ENCODE peak calls at places on chromosomes 12 and 14, in ten cellular contexts. H is NCI-H1092; W is NCI-H1417 treated with DMSO at 0.1 percent for 48 hours; J is stimulated activated CD4-positive, alpha-beta T cell treated with anti-CD3 and anti-CD28 coated beads, TNF-alpha, amount 100 ng/mL, for 24 hours; L is EL; I is effector CD8-positive, alpha-beta T cell; B is foreskin melanocyte; V is NB4; C is Peyer's patch; P is CD8-positive, alpha-beta T cell. U is an unnamed sample.

GRCh38 chr12:46209165-46209564 is 59.7 kb downstream of the SLC38A1 start:
- DNase-seq in P (no peak), W (no peak), B (peak), H (no peak), I (no peak), J (no peak), L (peak), V (no peak), C (no peak), U (no peak)

GRCh38 chr12:49187184-49187583 is 1.7 kb downstream of the TUBA1A start:
- DNase-seq in B (peak), J (no peak), I (no peak), L (peak), P (no peak), W (peak), C (no peak), V (no peak), H (no peak), U (no peak)

GRCh38 chr12:2284321-2284813 is 231.6 kb downstream of the CACNA1C start:
- DNase-seq in P (no peak), C (peak), J (no peak), W (no peak), V (peak), B (peak), I (no peak), L (peak), H (no peak), U (no peak)

GRCh38 chr14:67999693-68000384 is 180.3 kb downstream of the RAD51B start:
- DNase-seq in L (peak), W (no peak), J (no peak), C (no peak), V (no peak), I (no peak), P (no peak), H (no peak), B (peak), U (no peak)

GRCh38 chr12:51393676-51394545 is 2.7 kb upstream of the GALNT6 start:
- DNase-seq in V (peak), L (peak), I (no peak), J (no peak), B (no peak), H (no peak), C (peak), W (no peak), P (no peak), U (no peak)

GRCh38 chr14:25150401-25150800 is 100.5 kb upstream of the STXBP6 start:
- DNase-seq in P (no peak), C (no peak), L (peak), V (no peak), H (no peak), W (no peak), B (peak), J (no peak), I (no peak), U (no peak)

GRCh38 chr12:7439579-7440505 is 4.1 kb downstream of the CD163L1 start:
- DNase-seq in C (peak), I (no peak), B (no peak), P (no peak), J (no peak), H (no peak), V (peak), L (peak), W (no peak), U (no peak)

GRCh38 chr14:52299692-52300278 is 14.3 kb upstream of the PTGER2 start:
- DNase-seq in L (peak), P (no peak), I (no peak), J (no peak), C (no peak), H (peak), W (no peak), V (peak), B (peak), U (peak)

GRCh38 chr12:122406701-122407154 is 15.7 kb downstream of the CLIP1 start:
- DNase-seq in J (no peak), P (no peak), W (no peak), H (no peak), B (no peak), V (no peak), L (peak), C (no peak), I (no peak), U (no peak)

GRCh38 chr12:129081755-129082250 is 228.5 kb downstream of the GLT1D1 start:
- DNase-seq in L (no peak), V (no peak), C (no peak), J (no peak), H (no peak), B (no peak), W (no peak), P (no peak), I (no peak), U (no peak)

GRCh38 chr12:27207626-27208413 is 36.3 kb upstream of the STK38L start:
- DNase-seq in W (no peak), H (no peak), V (no peak), J (no peak), I (no peak), P (no peak), C (no peak), L (no peak), B (no peak), U (no peak)

GRCh38 chr12:51721281-51721940 is 127.1 kb downstream of the FIGNL2 start:
- DNase-seq in V (peak), B (peak), C (peak), P (peak), H (no peak), J (peak), W (no peak), I (peak), L (no peak), U (no peak)

GRCh38 chr12:70724444-70724843 is 87.2 kb upstream of the PTPRB start:
- DNase-seq in C (no peak), H (no peak), P (no peak), B (no peak), V (peak), L (peak), J (no peak), W (no peak), I (no peak), U (peak)

GRCh38 chr14:89564291-89564957 is 147.4 kb upstream of the FOXN3 start:
- DNase-seq in B (no peak), I (no peak), J (no peak), L (no peak), V (no peak), W (no peak), C (no peak), H (no peak), P (no peak), U (no peak)

GRCh38 chr12:7001921-7002591 is 16.2 kb downstream of the LPCAT3 start:
- DNase-seq in C (no peak), L (no peak), H (no peak), W (no peak), V (no peak), P (no peak), I (no peak), B (no peak), J (no peak), U (no peak)

GRCh38 chr12:104863549-104863948 is 94.5 kb downstream of the SLC41A2 start:
- DNase-seq in J (no peak), P (no peak), V (no peak), I (no peak), C (no peak), W (no peak), H (no peak), L (peak), B (no peak), U (no peak)

GRCh38 chr12:58920102-58920955 is at the start of gene LRIG3:
- DNase-seq in B (peak), L (peak), I (no peak), W (peak), H (peak), P (no peak), V (no peak), J (no peak), C (peak), U (no peak)

GRCh38 chr12:120669055-120669828 is 17.7 kb upstream of the MLEC start:
- DNase-seq in I (no peak), W (no peak), P (no peak), C (peak), B (no peak), J (no peak), H (no peak), V (no peak), L (peak), U (peak)

GRCh38 chr14:103512701-103513611 is 9.7 kb downstream of the CKB start:
- DNase-seq in L (peak), J (no peak), P (no peak), B (no peak), W (peak), V (no peak), H (peak), C (peak), I (no peak), U (no peak)

GRCh38 chr14:70023871-70024270 is 144.7 kb downstream of the SMOC1 start:
- DNase-seq in L (no peak), B (no peak), V (no peak), W (no peak), P (no peak), J (no peak), H (no peak), C (no peak), I (no peak), U (no peak)

GRCh38 chr12:133038310-133038709 is 1.0 kb downstream of the ZNF84 start:
- DNase-seq in B (no peak), C (no peak), J (no peak), H (no peak), L (peak), I (no peak), V (peak), W (no peak), P (no peak), U (no peak)

GRCh38 chr14:95786566-95786965 is 72.6 kb upstream of the TCL1A start:
- DNase-seq in H (no peak), W (no peak), L (no peak), V (no peak), C (no peak), J (no peak), P (no peak), B (no peak), I (no peak), U (no peak)

GRCh38 chr12:104454997-104455396 is 1.8 kb upstream of the CHST11 start:
- DNase-seq in W (no peak), C (no peak), B (no peak), V (no peak), H (no peak), P (no peak), L (peak), I (no peak), J (no peak), U (no peak)

GRCh38 chr14:103126873-103127304 is 3.6 kb downstream of the TNFAIP2 start:
- DNase-seq in L (no peak), W (no peak), I (no peak), P (no peak), J (no peak), C (peak), V (no peak), H (no peak), B (no peak), U (no peak)

GRCh38 chr12:16389594-16389993 is 42.1 kb downstream of the MGST1 start:
- DNase-seq in I (no peak), V (peak), W (no peak), P (no peak), L (peak), J (no peak), C (no peak), B (no peak), H (no peak), U (no peak)

GRCh38 chr14:77133718-77134338 is 7.8 kb downstream of the ZDHHC22 start:
- DNase-seq in B (no peak), V (peak), P (no peak), H (no peak), W (no peak), I (no peak), L (peak), J (peak), C (peak), U (peak)

GRCh38 chr12:65948320-65949008 is 124.2 kb downstream of the HMGA2 start:
- DNase-seq in C (no peak), V (no peak), B (peak), W (no peak), L (peak), J (no peak), I (no peak), H (no peak), P (no peak), U (no peak)

GRCh38 chr14:83164016-83164415 is 1630.4 kb upstream of the SEL1L start:
- DNase-seq in L (peak), C (no peak), V (no peak), P (no peak), J (no peak), I (no peak), H (no peak), B (no peak), W (no peak), U (no peak)

GRCh38 chr12:12776261-12776660 is 9.2 kb upstream of the APOLD1 start:
- DNase-seq in J (no peak), H (peak), C (peak), V (no peak), I (no peak), P (no peak), W (peak), B (no peak), L (no peak), U (no peak)

GRCh38 chr14:25833341-25834121 is 764.3 kb downstream of the NOVA1 start:
- DNase-seq in J (no peak), C (no peak), V (peak), P (no peak), B (no peak), I (no peak), W (peak), H (peak), L (no peak), U (peak)

GRCh38 chr14:93023039-93023438 is 92.7 kb downstream of the ITPK1 start:
- DNase-seq in C (no peak), B (no peak), W (no peak), H (no peak), P (no peak), J (no peak), V (peak), L (peak), I (no peak), U (peak)

GRCh38 chr12:128603573-128604120 is 220.1 kb downstream of the SLC15A4 start:
- DNase-seq in P (no peak), H (no peak), C (no peak), V (no peak), B (no peak), J (no peak), I (no peak), W (no peak), L (no peak), U (no peak)

GRCh38 chr14:102584871-102585869 is 7.3 kb upstream of the RCOR1 start:
- DNase-seq in B (no peak), C (peak), V (no peak), P (no peak), L (no peak), J (no peak), I (no peak), H (no peak), W (no peak), U (no peak)

GRCh38 chr14:57822081-57822480 is 43.8 kb downstream of the SLC35F4 start:
- DNase-seq in I (no peak), L (no peak), B (no peak), J (no peak), P (no peak), H (no peak), W (no peak), C (no peak), V (no peak), U (no peak)

GRCh38 chr12:32312049-32312670 is 87.2 kb upstream of the FGD4 start:
- DNase-seq in W (peak), H (peak), I (no peak), J (no peak), B (peak), C (no peak), V (peak), L (peak), P (no peak), U (peak)

GRCh38 chr12:496736-497135 is 37.0 kb downstream of the B4GALNT3 start:
- DNase-seq in V (no peak), I (no peak), J (no peak), W (no peak), P (no peak), C (no peak), L (no peak), B (no peak), H (no peak), U (no peak)

GRCh38 chr12:58873496-58873895 is 46.8 kb downstream of the LRIG3 start:
- DNase-seq in H (no peak), V (no peak), L (no peak), C (no peak), P (no peak), I (no peak), W (no peak), B (no peak), J (no peak), U (no peak)